ENCODE peak calls at places on chromosomes 3 and 15, in ten cellular contexts. K is NCI-H1105; L is NCI-H146; W is NCI-H510A treated with DMSO at 0.1 percent for 48 hours; G is activated CD8-positive, alpha-beta memory T cell treated with anti-CD3 and anti-CD28 coated beads for 24 hours; I is fibroblast of lung; B is AG08396; N is neuronal stem cell; Q is RPMI7951; Z is fibroblast of the conjunctiva. T is an unnamed sample.

GRCh38 chr3:55330756-55331155 is 156.3 kb downstream of the WNT5A start:
- DNase-seq in N (no peak), Z (no peak), B (no peak), I (peak; percentile 80), Q (no peak), K (no peak), G (no peak), L (no peak), W (no peak), T (no peak)

GRCh38 chr3:87509401-87509800 is 233.0 kb upstream of the POU1F1 start:
- DNase-seq in B (no peak), N (no peak), Z (no peak), Q (no peak), W (no peak), L (no peak), K (no peak), G (no peak), I (no peak), T (no peak)

GRCh38 chr3:127792664-127793292 is 29.5 kb downstream of the MGLL start:
- DNase-seq in Z (peak; percentile 98), I (peak; percentile 92), K (peak; percentile 12), G (no peak), N (no peak), Q (peak; percentile 97), B (peak; percentile 75), L (no peak), W (no peak), T (peak; percentile 96)

GRCh38 chr3:32480596-32480995 is 22.1 kb downstream of the CMTM6 start:
- DNase-seq in G (no peak), N (no peak), L (no peak), K (no peak), B (no peak), Z (peak; percentile 27), Q (no peak), I (no peak), W (no peak), T (no peak)

GRCh38 chr15:43266834-43267233 is at the start of gene TGM5:
- DNase-seq in Z (no peak), W (no peak), L (no peak), I (no peak), G (no peak), Q (no peak), K (no peak), N (no peak), B (no peak), T (no peak)

GRCh38 chr3:77412591-77412990 is 372.7 kb downstream of the ROBO2 start:
- DNase-seq in Z (no peak), G (no peak), W (no peak), L (no peak), I (no peak), N (no peak), Q (no peak), K (no peak), B (no peak), T (peak; percentile 51)

GRCh38 chr15:66912441-66912840 is 153.0 kb upstream of the SMAD3 start:
- DNase-seq in Z (no peak), W (no peak), N (no peak), G (no peak), I (no peak), B (no peak), K (no peak), L (no peak), Q (no peak), T (no peak)

GRCh38 chr3:164677317-164677716 is 401.0 kb downstream of the SI start:
- DNase-seq in Z (no peak), I (no peak), B (no peak), W (no peak), N (no peak), L (no peak), G (no peak), Q (no peak), K (no peak), T (no peak)

GRCh38 chr15:47551079-47551478 is 166.2 kb upstream of the SEMA6D start:
- DNase-seq in Z (no peak), B (no peak), Q (no peak), I (no peak), L (peak; percentile 77), W (no peak), N (peak; percentile 8), K (no peak), G (no peak), T (no peak)

GRCh38 chr15:70196314-70197291 is 98.9 kb upstream of the TLE3 start:
- DNase-seq in L (peak; percentile 89), W (peak; percentile 92), Q (peak; percentile 96), G (no peak), B (no peak), K (peak; percentile 93), I (peak; percentile 99), Z (peak; percentile 62), N (peak; percentile 82), T (no peak)

GRCh38 chr15:71424765-71425164 is 309.5 kb downstream of the THSD4 start:
- DNase-seq in I (no peak), G (no peak), Z (no peak), B (no peak), Q (peak; percentile 83), K (no peak), W (no peak), L (no peak), N (no peak), T (no peak)

GRCh38 chr3:174341014-174341413 is 518.1 kb upstream of the NAALADL2 start:
- DNase-seq in I (no peak), N (no peak), Q (no peak), W (no peak), L (no peak), G (no peak), B (no peak), K (no peak), Z (no peak), T (no peak)

GRCh38 chr15:43769584-43770228 is 7.1 kb downstream of the ELL3 start:
- DNase-seq in Q (peak; percentile 59), B (peak; percentile 67), G (peak; percentile 73), W (peak; percentile 34), N (no peak), I (peak; percentile 57), Z (no peak), L (peak; percentile 33), K (no peak), T (no peak)

GRCh38 chr15:74317820-74318375 is 49.5 kb downstream of the CYP11A1 start:
- DNase-seq in L (no peak), Z (peak; percentile 92), G (no peak), W (peak; percentile 43), N (no peak), B (peak; percentile 75), K (peak; percentile 74), I (peak; percentile 87), Q (peak; percentile 96), T (peak; percentile 83)

GRCh38 chr15:38854506-38854905 is 289.9 kb upstream of the RASGRP1 start:
- DNase-seq in I (no peak), K (no peak), Z (peak; percentile 33), W (no peak), Q (peak; percentile 96), G (no peak), B (no peak), N (no peak), L (no peak), T (no peak)

GRCh38 chr3:177385831-177386301 is 188.6 kb upstream of the TBL1XR1 start:
- DNase-seq in Z (peak; percentile 14), K (no peak), G (no peak), L (no peak), W (no peak), Q (peak; percentile 50), B (peak; percentile 43), N (no peak), I (peak; percentile 50), T (peak; percentile 74)

GRCh38 chr3:46935989-46936620 is 40.4 kb downstream of the CCDC12 start:
- DNase-seq in I (no peak), B (no peak), Q (no peak), L (no peak), W (no peak), K (no peak), Z (no peak), N (no peak), G (no peak), T (no peak)

GRCh38 chr3:37173806-37174205 is 576 bp downstream of the LRRFIP2 start:
- DNase-seq in G (no peak), N (no peak), B (no peak), I (no peak), Z (no peak), W (no peak), Q (no peak), L (no peak), K (no peak), T (no peak)

GRCh38 chr3:64108281-64108680 is 85.0 kb upstream of the PSMD6 start:
- DNase-seq in I (no peak), G (no peak), Q (no peak), K (no peak), Z (no peak), B (no peak), L (no peak), W (no peak), N (no peak), T (no peak)

GRCh38 chr3:10609134-10609533 is 103.7 kb upstream of the ATP2B2 start:
- DNase-seq in L (no peak), G (no peak), Z (no peak), N (no peak), Q (no peak), B (no peak), W (no peak), I (no peak), K (no peak), T (no peak)

GRCh38 chr15:57213783-57214366 is 162.4 kb upstream of the CGNL1 start:
- DNase-seq in Q (peak; percentile 64), B (no peak), N (peak; percentile 41), K (peak; percentile 78), I (peak; percentile 65), L (peak; percentile 54), G (no peak), W (peak; percentile 90), Z (peak; percentile 43), T (no peak)

GRCh38 chr15:57607570-57608000 is 15.9 kb downstream of the MYZAP start:
- DNase-seq in W (no peak), I (peak; percentile 42), Z (peak; percentile 17), G (no peak), Q (peak; percentile 85), L (no peak), B (no peak), N (no peak), K (no peak), T (no peak)

GRCh38 chr15:48722764-48723661 is 77.5 kb upstream of the FBN1 start:
- DNase-seq in Q (peak; percentile 96), B (peak; percentile 66), N (no peak), L (no peak), G (no peak), K (no peak), Z (peak; percentile 35), W (no peak), I (peak; percentile 93), T (no peak)

GRCh38 chr3:129413687-129414506 is 14.5 kb downstream of the EFCAB12 start:
- DNase-seq in W (no peak), Q (peak; percentile 72), K (no peak), B (peak; percentile 85), L (no peak), G (no peak), I (peak; percentile 97), N (no peak), Z (no peak), T (peak; percentile 19)

GRCh38 chr3:72903004-72903403 is 15.2 kb downstream of the GXYLT2 start:
- DNase-seq in Q (peak; percentile 77), Z (peak; percentile 68), G (no peak), L (no peak), B (peak; percentile 75), I (peak; percentile 93), N (no peak), K (no peak), W (no peak), T (peak; percentile 73)

GRCh38 chr3:111739241-111739952 is 119.7 kb upstream of the PHLDB2 start:
- DNase-seq in W (no peak), B (peak; percentile 33), N (no peak), I (peak; percentile 90), G (no peak), L (peak; percentile 30), Q (peak; percentile 97), Z (no peak), K (no peak), T (no peak)

GRCh38 chr3:128585974-128586373 is 64.6 kb downstream of the RPN1 start:
- DNase-seq in Q (no peak), N (no peak), I (no peak), G (no peak), K (no peak), Z (no peak), L (no peak), B (no peak), W (no peak), T (no peak)

GRCh38 chr3:153161714-153162512 is at the start of gene RAP2B:
- DNase-seq in G (peak; percentile 99), B (peak; percentile 97), Q (peak; percentile 95), N (peak; percentile 96), L (peak; percentile 74), K (peak; percentile 98), I (peak; percentile 97), W (peak; percentile 74), Z (peak; percentile 95), T (peak; percentile 90)

T was measured in AG09319.